ENCODE peak calls at places on chromosomes 6 and 20, in five cellular contexts. One of them, this sample, is unnamed.

GRCh38 chr6:10355115-10355702 is 59.7 kb downstream of the TFAP2A start:
- DNase-seq in skeletal muscle cell: no peak
- DNase-seq in heart left ventricle: no peak
- DNase-seq in effector memory CD4-positive, alpha-beta T cell: no peak
- DNase-seq in lung: no peak
- DNase-seq in this sample: no peak

GRCh38 chr6:70033781-70034180 is 167.4 kb downstream of the COL19A1 start:
- DNase-seq in skeletal muscle cell: no peak
- DNase-seq in heart left ventricle: no peak
- DNase-seq in effector memory CD4-positive, alpha-beta T cell: no peak
- DNase-seq in lung: no peak
- DNase-seq in this sample: no peak

GRCh38 chr20:4101910-4102309 is 86.6 kb upstream of the RNF24 start:
- DNase-seq in skeletal muscle cell: no peak
- DNase-seq in heart left ventricle: no peak
- DNase-seq in effector memory CD4-positive, alpha-beta T cell: no peak
- DNase-seq in lung: no peak
- DNase-seq in this sample: no peak

GRCh38 chr6:44247338-44248302 is 719 bp downstream of the HSP90AB1 start:
- DNase-seq in skeletal muscle cell: no peak
- DNase-seq in heart left ventricle: peak; percentile 80
- DNase-seq in effector memory CD4-positive, alpha-beta T cell: peak; percentile 86
- DNase-seq in lung: peak; percentile 77
- DNase-seq in this sample: peak; percentile 76

GRCh38 chr20:64102647-64103354 is 4.6 kb downstream of the NPBWR2 start:
- DNase-seq in skeletal muscle cell: no peak
- DNase-seq in heart left ventricle: no peak
- DNase-seq in effector memory CD4-positive, alpha-beta T cell: no peak
- DNase-seq in lung: no peak
- DNase-seq in this sample: peak; percentile 60

GRCh38 chr6:100202417-100203194 is 208.6 kb upstream of the MCHR2 start:
- DNase-seq in skeletal muscle cell: peak; percentile 97
- DNase-seq in heart left ventricle: no peak
- DNase-seq in effector memory CD4-positive, alpha-beta T cell: no peak
- DNase-seq in lung: no peak
- DNase-seq in this sample: no peak

GRCh38 chr6:45898941-45899682 is 116.5 kb downstream of the CLIC5 start:
- DNase-seq in skeletal muscle cell: no peak
- DNase-seq in heart left ventricle: no peak
- DNase-seq in effector memory CD4-positive, alpha-beta T cell: no peak
- DNase-seq in lung: no peak
- DNase-seq in this sample: no peak

GRCh38 chr6:89630488-89630887 is 8.1 kb downstream of the LYRM2 start:
- DNase-seq in skeletal muscle cell: no peak
- DNase-seq in heart left ventricle: peak; percentile 29
- DNase-seq in effector memory CD4-positive, alpha-beta T cell: no peak
- DNase-seq in lung: no peak
- DNase-seq in this sample: no peak

DNA sequence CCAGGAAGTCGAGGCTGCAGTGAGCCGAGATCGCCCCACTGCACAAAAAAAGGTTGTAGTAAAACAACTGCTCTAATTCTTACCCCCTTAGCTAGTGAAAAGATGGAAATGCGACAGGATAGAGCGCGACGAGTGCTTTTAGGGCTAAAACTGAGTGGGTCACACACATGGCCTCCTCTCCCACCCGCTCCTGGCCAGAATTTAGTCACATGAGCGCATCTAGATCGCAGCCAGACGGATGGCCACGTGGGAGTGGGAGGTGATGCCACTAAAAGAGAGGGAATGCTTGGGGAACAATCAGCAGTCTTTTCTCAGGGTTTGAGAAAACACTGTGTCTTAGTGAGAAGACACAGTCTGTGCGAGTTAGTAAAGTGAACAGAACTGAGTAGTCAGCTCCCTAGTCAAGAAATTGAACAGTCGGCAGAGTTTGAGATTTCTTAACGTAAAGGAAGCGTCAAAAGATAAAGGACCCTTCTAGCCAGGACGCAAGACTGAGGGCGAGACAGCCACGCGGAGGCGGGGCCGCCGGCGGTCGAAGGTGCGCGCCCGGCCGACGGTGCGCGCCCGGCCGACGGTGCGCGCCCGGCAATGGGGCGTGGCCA is 664 bp upstream of the ACTR5 start:
- DNase-seq in skeletal muscle cell: no peak
- DNase-seq in heart left ventricle: no peak
- DNase-seq in effector memory CD4-positive, alpha-beta T cell: no peak
- DNase-seq in lung: no peak
- DNase-seq in this sample: peak; percentile 16
- H3K4me3 ChIP-seq in skeletal muscle cell: peak overlapping the region; percentile 94
- H3K4me3 ChIP-seq in heart left ventricle: peak overlapping the region; percentile 88
- H3K4me3 ChIP-seq in effector memory CD4-positive, alpha-beta T cell: peak overlapping the region; percentile 90
- H3K4me3 ChIP-seq in lung: no peak overlapping the region
- H3K4me3 ChIP-seq in this sample: peak overlapping the region; percentile 41

GRCh38 chr6:29967379-29968010 is 25.2 kb downstream of the HLA-A start:
- DNase-seq in skeletal muscle cell: no peak
- DNase-seq in heart left ventricle: peak; percentile 66
- DNase-seq in effector memory CD4-positive, alpha-beta T cell: no peak
- DNase-seq in lung: peak; percentile 72
- DNase-seq in this sample: no peak

GRCh38 chr6:29965873-29966601 is 23.7 kb downstream of the HLA-A start:
- DNase-seq in skeletal muscle cell: no peak
- DNase-seq in heart left ventricle: peak; percentile 86
- DNase-seq in effector memory CD4-positive, alpha-beta T cell: peak; percentile 51
- DNase-seq in lung: peak; percentile 93
- DNase-seq in this sample: no peak

GRCh38 chr6:29964904-29965872 is 22.9 kb downstream of the HLA-A start:
- DNase-seq in skeletal muscle cell: peak; percentile 65
- DNase-seq in heart left ventricle: peak; percentile 81
- DNase-seq in effector memory CD4-positive, alpha-beta T cell: peak; percentile 78
- DNase-seq in lung: peak; percentile 79
- DNase-seq in this sample: peak; percentile 49

GRCh38 chr6:29961966-29962365 is 19.6 kb downstream of the HLA-A start:
- DNase-seq in skeletal muscle cell: no peak
- DNase-seq in heart left ventricle: no peak
- DNase-seq in effector memory CD4-positive, alpha-beta T cell: no peak
- DNase-seq in lung: no peak
- DNase-seq in this sample: no peak

GRCh38 chr6:29964553-29964903 is 22.2 kb downstream of the HLA-A start:
- DNase-seq in skeletal muscle cell: no peak
- DNase-seq in heart left ventricle: no peak
- DNase-seq in effector memory CD4-positive, alpha-beta T cell: no peak
- DNase-seq in lung: no peak
- DNase-seq in this sample: no peak
- H3K4me3 ChIP-seq in skeletal muscle cell: no peak overlapping the region
- H3K4me3 ChIP-seq in heart left ventricle: peak overlapping the region; percentile 53
- H3K4me3 ChIP-seq in effector memory CD4-positive, alpha-beta T cell: no peak overlapping the region
- H3K4me3 ChIP-seq in lung: no peak overlapping the region
- H3K4me3 ChIP-seq in this sample: no peak overlapping the region

GRCh38 chr20:58470336-58470978 is 44.7 kb downstream of the APCDD1L start:
- DNase-seq in skeletal muscle cell: no peak
- DNase-seq in heart left ventricle: no peak
- DNase-seq in effector memory CD4-positive, alpha-beta T cell: no peak
- DNase-seq in lung: no peak
- DNase-seq in this sample: no peak

GRCh38 chr20:58469500-58470129 is 45.6 kb downstream of the APCDD1L start:
- DNase-seq in skeletal muscle cell: no peak
- DNase-seq in heart left ventricle: no peak
- DNase-seq in effector memory CD4-positive, alpha-beta T cell: no peak
- DNase-seq in lung: no peak
- DNase-seq in this sample: no peak

GRCh38 chr20:58466309-58466708 is 48.9 kb downstream of the APCDD1L start:
- DNase-seq in skeletal muscle cell: no peak
- DNase-seq in heart left ventricle: no peak
- DNase-seq in effector memory CD4-positive, alpha-beta T cell: no peak
- DNase-seq in lung: no peak
- DNase-seq in this sample: no peak

GRCh38 chr20:58466729-58467571 is 48.2 kb downstream of the APCDD1L start:
- DNase-seq in skeletal muscle cell: no peak
- DNase-seq in heart left ventricle: no peak
- DNase-seq in effector memory CD4-positive, alpha-beta T cell: no peak
- DNase-seq in lung: no peak
- DNase-seq in this sample: no peak

DNA sequence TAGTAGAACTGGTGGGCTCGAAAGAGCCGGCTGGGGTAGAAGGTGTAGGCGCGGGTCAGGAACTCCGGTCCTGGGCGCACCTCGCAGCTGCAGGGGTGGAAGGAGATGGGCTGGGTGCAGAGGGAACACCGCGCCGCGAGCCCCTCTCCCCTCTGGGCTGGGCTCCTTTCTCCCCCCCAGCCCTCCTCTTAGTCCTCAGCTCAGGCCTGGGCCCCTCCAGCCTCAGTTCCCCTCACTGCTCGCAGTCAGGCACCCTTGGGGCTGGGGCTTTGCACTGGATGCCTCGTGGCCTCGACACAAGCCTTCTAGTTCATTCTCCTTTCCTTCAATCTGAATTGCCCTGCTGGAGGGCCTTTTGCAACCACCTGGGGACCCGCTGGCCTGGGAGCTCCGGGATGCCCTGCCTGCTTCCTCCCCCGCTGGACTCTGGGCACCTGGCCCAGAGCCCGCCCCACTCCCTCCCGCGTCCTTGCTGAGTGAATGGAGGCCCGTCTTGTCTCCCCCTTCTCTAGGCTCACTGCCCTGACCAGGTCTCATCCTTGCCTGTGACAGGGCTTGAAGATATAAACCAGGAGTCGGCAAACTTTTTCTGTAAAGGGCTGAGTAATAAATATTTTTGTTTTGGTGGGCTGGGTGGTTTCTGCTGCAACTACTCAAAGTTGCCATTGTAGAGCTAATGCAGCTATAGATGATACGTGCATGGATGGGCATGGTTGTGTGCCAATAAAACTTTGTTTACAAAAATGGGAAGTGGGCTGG is 47.4 kb downstream of the APCDD1L start:
- DNase-seq in skeletal muscle cell: no peak
- DNase-seq in heart left ventricle: no peak
- DNase-seq in effector memory CD4-positive, alpha-beta T cell: no peak
- DNase-seq in lung: no peak
- DNase-seq in this sample: no peak
- H3K4me3 ChIP-seq in skeletal muscle cell: no peak overlapping the region
- H3K4me3 ChIP-seq in heart left ventricle: no peak overlapping the region
- H3K4me3 ChIP-seq in effector memory CD4-positive, alpha-beta T cell: no peak overlapping the region
- H3K4me3 ChIP-seq in lung: no peak overlapping the region
- H3K4me3 ChIP-seq in this sample: no peak overlapping the region

DNA sequence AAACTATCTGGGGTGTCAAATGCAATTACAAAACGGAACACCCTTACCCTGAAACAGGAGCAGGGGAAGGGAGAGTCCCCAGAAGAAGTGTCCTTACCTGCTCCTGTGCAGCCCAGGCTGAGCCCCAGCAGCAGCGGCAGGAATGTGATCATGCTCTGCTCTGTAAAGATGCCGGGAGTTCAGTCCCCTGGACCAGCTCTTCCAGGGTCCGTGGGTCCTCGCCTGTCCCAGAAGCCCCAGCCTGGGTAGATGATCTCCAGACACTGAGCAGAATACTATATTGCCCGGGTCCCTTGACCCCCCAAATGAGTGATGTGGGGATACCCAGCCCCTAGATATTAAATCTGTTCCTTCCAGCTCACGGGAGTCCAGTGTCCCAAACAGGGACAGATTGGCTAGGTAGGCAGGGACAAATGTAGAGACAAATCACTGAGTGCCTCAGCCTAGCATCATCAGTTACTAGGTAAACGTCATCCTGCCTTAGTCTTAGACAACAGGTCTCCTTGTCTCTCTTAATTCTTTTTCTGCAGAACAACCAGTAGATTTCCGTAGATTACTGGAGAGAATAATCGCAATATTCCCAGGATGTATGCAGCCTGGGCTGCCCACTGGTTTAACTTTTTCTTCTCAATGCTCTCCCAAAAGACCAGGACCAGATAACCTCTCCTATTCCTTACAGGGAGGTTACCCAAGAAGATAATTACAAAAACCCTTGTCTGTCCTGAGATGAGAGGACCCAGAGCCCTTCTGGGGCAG is at the start of gene HLA-DMB:
- DNase-seq in skeletal muscle cell: no peak
- DNase-seq in heart left ventricle: peak; percentile 80
- DNase-seq in effector memory CD4-positive, alpha-beta T cell: peak; percentile 30
- DNase-seq in lung: peak; percentile 74
- DNase-seq in this sample: peak; percentile 84
- H3K4me3 ChIP-seq in skeletal muscle cell: no peak within 1 kb of the TSS
- H3K4me3 ChIP-seq in heart left ventricle: peak within 1 kb of the TSS; percentile 62
- H3K4me3 ChIP-seq in effector memory CD4-positive, alpha-beta T cell: peak within 1 kb of the TSS; percentile 52
- H3K4me3 ChIP-seq in lung: peak within 1 kb of the TSS; percentile 37
- H3K4me3 ChIP-seq in this sample: peak within 1 kb of the TSS; percentile 57

DNA sequence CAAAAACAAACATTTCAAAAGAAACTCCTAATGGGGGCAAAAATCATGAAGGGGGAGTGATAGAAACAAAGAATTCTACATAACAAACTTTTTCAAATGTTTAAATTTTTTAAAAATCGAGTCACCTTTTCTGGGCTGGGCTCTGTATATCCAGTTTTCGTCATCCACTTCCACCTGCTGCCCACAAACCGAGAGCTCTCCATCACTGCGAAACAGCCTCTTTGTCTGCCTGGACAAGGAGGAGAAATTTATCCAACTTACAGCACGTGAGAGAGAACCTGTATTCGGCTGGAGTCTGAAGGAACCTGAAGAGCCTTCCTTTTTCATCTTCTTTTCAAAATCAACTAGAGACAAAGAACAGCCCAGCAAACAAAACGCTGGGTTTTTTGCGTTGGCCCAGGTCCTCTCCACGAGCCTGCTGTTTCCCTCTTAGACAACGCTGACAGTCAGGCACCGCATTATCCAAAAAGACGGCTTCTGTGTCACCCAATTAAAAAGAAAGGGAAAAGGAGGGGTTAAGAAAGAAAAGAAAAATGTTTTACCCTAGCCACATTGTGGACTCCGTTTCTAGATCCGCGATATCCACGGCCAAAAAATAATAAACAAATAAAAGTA is 72.4 kb upstream of the NHSL1 start:
- DNase-seq in skeletal muscle cell: no peak
- DNase-seq in heart left ventricle: no peak
- DNase-seq in effector memory CD4-positive, alpha-beta T cell: no peak
- DNase-seq in lung: no peak
- DNase-seq in this sample: no peak
- H3K4me3 ChIP-seq in skeletal muscle cell: peak overlapping the region; percentile 54
- H3K4me3 ChIP-seq in heart left ventricle: peak overlapping the region; percentile 54
- H3K4me3 ChIP-seq in effector memory CD4-positive, alpha-beta T cell: no peak overlapping the region
- H3K4me3 ChIP-seq in lung: no peak overlapping the region
- H3K4me3 ChIP-seq in this sample: no peak overlapping the region

DNA sequence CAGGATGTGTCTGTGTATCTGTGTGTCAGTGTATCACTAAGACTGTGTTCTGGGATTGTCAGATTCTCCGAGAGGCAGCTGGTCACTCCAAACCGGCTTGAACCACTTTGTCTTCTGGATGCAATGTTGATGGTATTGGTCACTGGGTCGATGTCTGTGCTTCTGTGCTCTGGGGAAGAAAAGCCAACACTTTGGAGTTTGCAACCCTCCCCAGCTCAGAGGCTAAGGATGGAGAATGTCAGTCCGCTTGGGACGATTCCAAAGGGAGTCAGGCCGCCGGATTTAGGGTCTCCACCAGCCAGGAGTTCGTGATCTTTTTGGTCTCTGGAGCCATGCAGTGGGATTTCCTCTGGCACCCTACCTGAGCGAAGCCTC is 5.2 kb downstream of the MAFB start:
- DNase-seq in skeletal muscle cell: no peak
- DNase-seq in heart left ventricle: no peak
- DNase-seq in effector memory CD4-positive, alpha-beta T cell: no peak
- DNase-seq in lung: no peak
- DNase-seq in this sample: no peak
- H3K4me3 ChIP-seq in skeletal muscle cell: no peak overlapping the region
- H3K4me3 ChIP-seq in heart left ventricle: peak overlapping the region; percentile 47
- H3K4me3 ChIP-seq in effector memory CD4-positive, alpha-beta T cell: no peak overlapping the region
- H3K4me3 ChIP-seq in lung: no peak overlapping the region
- H3K4me3 ChIP-seq in this sample: no peak overlapping the region